ENCODE peak calls at places on chromosome 11, in nine cellular contexts. W is EL; O is activated CD4-positive, alpha-beta T cell treated with anti-CD3 and anti-CD28 coated beads for 24 hours; E is adipocyte; J is NCI-H1092 treated with DMSO at 0.1 percent for 48 hours; U is MM.1S; M is HCT116; V is NCI-H1105; B is lung microvascular endothelial cell. I is an unnamed sample.

GRCh38 chr11:61880050-61880449 is 11.3 kb downstream of the FADS3 start:
- DNase-seq in W (no peak), O (no peak), E (no peak), J (no peak), U (no peak), M (no peak), V (no peak), B (no peak), I (no peak)

GRCh38 chr11:107017104-107017432 is 1.2 kb downstream of the GUCY1A2 start:
- DNase-seq in W (peak; percentile 30), O (no peak), E (no peak), J (no peak), U (no peak), M (no peak), V (no peak), B (no peak), I (no peak)

GRCh38 chr11:65301491-65302329 is 13.0 kb upstream of the CDC42EP2 start:
- DNase-seq in W (no peak), O (no peak), E (peak; percentile 69), J (no peak), U (no peak), M (no peak), V (no peak), B (peak; percentile 28), I (no peak)

GRCh38 chr11:67351275-67352005 is 1.9 kb downstream of the POLD4 start:
- DNase-seq in W (peak; percentile 76), O (peak; percentile 49), E (peak; percentile 89), J (peak; percentile 64), U (peak; percentile 76), M (peak; percentile 62), V (peak; percentile 56), B (peak; percentile 62), I (no peak)

GRCh38 chr11:134413334-134414035 is 1.4 kb upstream of the B3GAT1 start:
- DNase-seq in W (no peak), O (no peak), E (no peak), J (no peak), U (no peak), M (no peak), V (no peak), B (no peak), I (no peak)

GRCh38 chr11:119192111-119192510 is 6.8 kb downstream of the NHERF4 start:
- DNase-seq in W (no peak), O (no peak), E (peak; percentile 48), J (no peak), U (no peak), M (no peak), V (no peak), B (no peak), I (no peak)

GRCh38 chr11:68946416-68947090 is 34.2 kb downstream of the MRGPRD start:
- DNase-seq in W (peak; percentile 63), O (no peak), E (peak; percentile 69), J (no peak), U (no peak), M (no peak), V (no peak), B (peak; percentile 88), I (no peak)

GRCh38 chr11:73280606-73281005 is 8.5 kb downstream of the P2RY6 start:
- DNase-seq in W (no peak), O (no peak), E (no peak), J (no peak), U (no peak), M (no peak), V (no peak), B (no peak), I (no peak)

GRCh38 chr11:60005360-60005759 is 11.6 kb upstream of the OOSP4B start:
- DNase-seq in W (peak; percentile 13), O (no peak), E (no peak), J (no peak), U (no peak), M (no peak), V (no peak), B (no peak), I (no peak)

GRCh38 chr11:131474947-131475346 is 104.5 kb downstream of the NTM start:
- DNase-seq in W (no peak), O (no peak), E (no peak), J (no peak), U (no peak), M (no peak), V (no peak), B (no peak), I (no peak)

GRCh38 chr11:83036701-83037100 is 35.0 kb downstream of the RAB30 start:
- DNase-seq in W (no peak), O (no peak), E (no peak), J (no peak), U (no peak), M (no peak), V (no peak), B (no peak), I (no peak)

GRCh38 chr11:36253238-36253637 is 36.0 kb downstream of the COMMD9 start:
- DNase-seq in W (no peak), O (no peak), E (peak; percentile 3), J (no peak), U (no peak), M (no peak), V (no peak), B (no peak), I (no peak)

GRCh38 chr11:103294516-103294915 is 185.3 kb downstream of the DYNC2H1 start:
- DNase-seq in W (peak; percentile 81), O (no peak), E (no peak), J (no peak), U (no peak), M (no peak), V (no peak), B (no peak), I (no peak)

GRCh38 chr11:72430743-72431570 is 3.4 kb downstream of the CLPB start:
- DNase-seq in W (peak; percentile 57), O (no peak), E (peak; percentile 84), J (peak; percentile 43), U (peak; percentile 68), M (no peak), V (peak; percentile 35), B (peak; percentile 78), I (no peak)

GRCh38 chr11:10117709-10118341 is 176.2 kb downstream of the SBF2 start:
- DNase-seq in W (peak; percentile 49), O (no peak), E (peak; percentile 81), J (no peak), U (no peak), M (no peak), V (no peak), B (peak; percentile 30), I (no peak)

GRCh38 chr11:113261709-113262475 is 52.5 kb upstream of the TTC12 start:
- DNase-seq in W (peak; percentile 19), O (no peak), E (peak; percentile 29), J (no peak), U (peak; percentile 11), M (no peak), V (no peak), B (no peak), I (no peak)

GRCh38 chr11:70281114-70281729 is 10.7 kb downstream of the PPFIA1 start:
- DNase-seq in W (peak; percentile 65), O (no peak), E (peak; percentile 67), J (no peak), U (no peak), M (no peak), V (no peak), B (peak; percentile 27), I (no peak)

GRCh38 chr11:19075636-19076035 is 15.1 kb upstream of the MRGPRX2 start:
- DNase-seq in W (no peak), O (no peak), E (no peak), J (no peak), U (no peak), M (no peak), V (no peak), B (no peak), I (peak; percentile 62)

GRCh38 chr11:8098361-8098760 is 17.4 kb downstream of the TUB start:
- DNase-seq in W (peak; percentile 80), O (no peak), E (peak; percentile 22), J (no peak), U (no peak), M (no peak), V (no peak), B (no peak), I (peak; percentile 45)